ENCODE peak calls at places on chromosomes 13 and 19, in nine cellular contexts. N is ovary, R is uterus, U is cardiac muscle cell, B is hepatocyte, V is lower lobe of right lung, K is left ventricle myocardium inferior, P is tibial nerve, E is neuronal stem cell. G is an unnamed sample.
A peak's percentile ranks its signal among the peaks of the same experiment; 100 is the strongest.

GRCh38 chr13:110138009-110138699 is 168.8 kb downstream of the COL4A1 start:
- DNase-seq in E (no peak), N (peak; percentile 59), U (peak; percentile 62), B (peak; percentile 81), V (peak; percentile 80), R (peak; percentile 63), P (peak; percentile 43), K (peak; percentile 61), G (peak; percentile 66)

GRCh38 chr13:64369121-64369520 is 2861.0 kb downstream of the PCDH9 start:
- DNase-seq in R (no peak), K (no peak), N (no peak), P (no peak), E (no peak), V (no peak), B (no peak), U (no peak), G (no peak)

GRCh38 chr19:3575949-3576673 is 3.4 kb downstream of the HMG20B start:
- DNase-seq in K (no peak), V (no peak), P (no peak), U (no peak), B (no peak), E (no peak), N (no peak), R (no peak), G (no peak)

GRCh38 chr13:48400090-48400694 is 12.7 kb downstream of the LPAR6 start:
- DNase-seq in V (no peak), N (no peak), E (no peak), K (no peak), P (no peak), R (no peak), U (no peak), B (no peak), G (no peak)

GRCh38 chr13:44155422-44156293 is 218.0 kb upstream of the SERP2 start:
- DNase-seq in B (peak; percentile 83), N (peak; percentile 70), U (peak; percentile 87), R (peak; percentile 86), E (no peak), K (peak; percentile 46), P (peak; percentile 59), V (peak; percentile 56), G (no peak)

GRCh38 chr13:74202129-74202528 is 67.9 kb upstream of the KLF12 start:
- DNase-seq in P (no peak), N (no peak), R (no peak), V (no peak), E (no peak), K (no peak), B (no peak), U (no peak), G (no peak)

GRCh38 chr19:4645718-4646117 is 6.4 kb downstream of the TNFAIP8L1 start:
- DNase-seq in N (no peak), U (no peak), K (no peak), V (no peak), E (no peak), P (no peak), R (no peak), B (no peak), G (no peak)

GRCh38 chr19:14686411-14686810 is 3.4 kb upstream of the ZNF333 start:
- DNase-seq in V (peak; percentile 55), E (no peak), B (no peak), U (peak; percentile 1), R (no peak), N (no peak), K (no peak), P (no peak), G (peak; percentile 46)

GRCh38 chr13:101487046-101487830 is 34.8 kb downstream of the ITGBL1 start:
- DNase-seq in N (no peak), U (no peak), V (no peak), K (no peak), R (no peak), P (no peak), E (no peak), B (no peak), G (no peak)

GRCh38 chr19:5062799-5063198 is 93.9 kb downstream of the KDM4B start:
- DNase-seq in N (no peak), P (no peak), E (no peak), K (no peak), U (no peak), R (no peak), V (no peak), B (no peak), G (no peak)

GRCh38 chr13:70353096-70353495 is 244.8 kb upstream of the KLHL1 start:
- DNase-seq in B (no peak), N (no peak), V (no peak), R (no peak), E (no peak), K (no peak), P (no peak), U (no peak), G (no peak)

GRCh38 chr19:55383789-55384575 is at the start of gene TMEM238:
- DNase-seq in E (peak; percentile 64), N (peak; percentile 76), K (peak; percentile 46), B (peak; percentile 86), V (peak; percentile 80), R (peak; percentile 55), U (peak; percentile 81), P (no peak), G (no peak)

DNA sequence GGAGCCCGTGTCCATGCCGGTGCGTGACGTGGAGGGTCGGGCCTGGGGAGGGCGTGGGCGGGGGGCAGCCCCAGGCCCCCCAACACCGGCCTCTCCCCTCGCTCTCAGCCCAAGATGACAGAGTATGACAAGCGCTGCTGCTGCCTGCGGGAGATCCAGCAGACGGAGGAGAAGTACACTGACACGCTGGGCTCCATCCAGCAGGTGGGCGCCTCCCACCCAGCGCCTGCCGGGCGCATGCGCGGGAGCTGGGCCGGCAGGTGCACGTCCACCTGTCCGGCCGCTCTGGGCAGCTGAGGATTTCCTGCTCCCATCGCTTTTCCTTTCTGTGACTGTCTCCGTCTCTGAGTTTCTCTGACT is 49.8 kb downstream of the VAV1 start:
- DNase-seq in P (no peak), N (no peak), R (no peak), U (no peak), V (peak; percentile 30), E (no peak), K (no peak), B (no peak), G (no peak)
- H3K36me3 ChIP-seq in P (no peaks in the 10 kb centered on the region), N (no peaks in the 10 kb centered on the region), R (no peaks in the 10 kb centered on the region), U (no peaks in the 10 kb centered on the region), V (peaks cover 33% of the 10 kb centered on the region), E (no peaks in the 10 kb centered on the region), K (no peaks in the 10 kb centered on the region), B (no peaks in the 10 kb centered on the region), G (no peaks in the 10 kb centered on the region)

GRCh38 chr19:58170860-58171259 is 12.0 kb upstream of the ZNF274 start:
- DNase-seq in R (no peak), B (no peak), E (no peak), U (no peak), N (no peak), V (no peak), K (no peak), P (no peak), G (no peak)
- H3K9me3 ChIP-seq in R (peaks cover 55% of the 10 kb centered on the region), B (peaks cover 11% of the 10 kb centered on the region), E (peaks cover 45% of the 10 kb centered on the region), U (no peaks in the 10 kb centered on the region), N (peaks cover 45% of the 10 kb centered on the region), V (peaks cover 97% of the 10 kb centered on the region), K (peaks cover 100% of the 10 kb centered on the region), P (peaks cover 14% of the 10 kb centered on the region), G (peaks cover 19% of the 10 kb centered on the region)

GRCh38 chr13:99426426-99426825 is 74.8 kb upstream of the TM9SF2 start:
- DNase-seq in U (no peak), E (no peak), V (no peak), R (no peak), N (no peak), P (no peak), B (no peak), K (no peak), G (no peak)
- H3K27me3 ChIP-seq in U (no peaks in the 10 kb centered on the region), E (no peaks in the 10 kb centered on the region), V (no peaks in the 10 kb centered on the region), R (no peaks in the 10 kb centered on the region), N (no peaks in the 10 kb centered on the region), P (no peaks in the 10 kb centered on the region), B (no peaks in the 10 kb centered on the region), K (peaks cover 61% of the 10 kb centered on the region), G (no peaks in the 10 kb centered on the region)

GRCh38 chr19:19329199-19329598 is 8.6 kb downstream of the MAU2 start:
- DNase-seq in P (no peak), R (no peak), U (no peak), K (no peak), N (no peak), V (no peak), B (no peak), E (no peak), G (no peak)

GRCh38 chr19:19324059-19324755 is 3.6 kb downstream of the MAU2 start:
- DNase-seq in V (no peak), U (no peak), E (no peak), P (no peak), R (no peak), N (no peak), K (no peak), B (no peak), G (no peak)

GRCh38 chr19:19327672-19328071 is 7.0 kb downstream of the MAU2 start:
- DNase-seq in U (no peak), V (no peak), K (no peak), N (no peak), B (no peak), E (no peak), R (no peak), P (no peak), G (no peak)
- H3K36me3 ChIP-seq in U (peaks cover 27% of the 10 kb centered on the region), V (peaks cover 85% of the 10 kb centered on the region), K (peaks cover 81% of the 10 kb centered on the region), N (no peaks in the 10 kb centered on the region), B (no peaks in the 10 kb centered on the region), E (peaks cover 89% of the 10 kb centered on the region), R (no peaks in the 10 kb centered on the region), P (peaks cover 86% of the 10 kb centered on the region), G (peaks cover 37% of the 10 kb centered on the region)

DNA sequence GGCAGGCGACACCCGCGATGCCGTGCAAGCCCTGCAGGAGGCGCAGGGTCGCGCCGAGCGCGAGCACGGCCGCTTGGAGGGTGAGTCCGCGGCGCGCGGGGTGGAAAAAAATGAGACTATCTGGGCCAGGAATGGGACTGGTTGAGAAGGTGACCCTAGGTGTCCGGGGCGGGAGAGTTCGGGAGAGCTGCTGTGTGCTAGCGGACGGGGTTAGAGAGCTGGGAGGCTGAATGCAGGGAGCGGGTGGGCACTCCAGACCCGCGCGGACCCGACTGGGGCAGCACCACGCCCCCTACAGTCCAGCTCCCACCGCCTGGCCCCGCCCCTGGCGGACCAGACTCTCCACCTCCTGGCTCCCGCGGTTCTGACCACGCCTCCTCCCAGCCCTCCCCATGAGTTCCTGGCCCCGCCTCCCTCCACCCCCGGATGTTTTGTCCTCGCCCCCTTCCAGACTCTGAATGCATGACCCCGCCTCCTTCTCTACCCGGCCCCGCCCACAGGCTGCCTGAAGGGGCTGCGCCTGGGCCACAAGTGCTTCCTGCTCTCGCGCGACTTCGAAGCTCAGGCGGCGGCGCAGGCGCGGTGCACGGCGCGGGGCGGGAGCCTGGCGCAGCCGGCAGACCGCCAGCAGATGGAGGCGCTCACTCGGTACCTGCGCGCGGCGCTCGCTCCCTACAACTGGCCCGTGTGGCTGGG is 1.5 kb downstream of the CLEC11A start:
- DNase-seq in N (peak; percentile 100), P (peak; percentile 99), K (peak; percentile 98), R (peak; percentile 100), B (peak; percentile 100), E (peak; percentile 100), V (peak; percentile 99), U (peak; percentile 100), G (no peak)
- H3K9me3 ChIP-seq in N (no peaks in the 10 kb centered on the region), P (no peaks in the 10 kb centered on the region), K (no peaks in the 10 kb centered on the region), R (no peaks in the 10 kb centered on the region), B (no peaks in the 10 kb centered on the region), E (no peaks in the 10 kb centered on the region), V (no peaks in the 10 kb centered on the region), U (no peaks in the 10 kb centered on the region), G (no peaks in the 10 kb centered on the region)

GRCh38 chr19:1510807-1511206 is 2.0 kb downstream of the ADAMTSL5 start:
- DNase-seq in V (no peak), R (no peak), K (no peak), P (no peak), N (no peak), B (no peak), U (no peak), E (no peak), G (no peak)
- H3K27me3 ChIP-seq in V (peaks cover 47% of the 10 kb centered on the region), R (no peaks in the 10 kb centered on the region), K (peaks cover 52% of the 10 kb centered on the region), P (no peaks in the 10 kb centered on the region), N (peaks cover 5% of the 10 kb centered on the region), B (no peaks in the 10 kb centered on the region), U (peaks cover 18% of the 10 kb centered on the region), E (peaks cover 26% of the 10 kb centered on the region), G (no peaks in the 10 kb centered on the region)